ENCODE peak calls at places on chromosomes 7 and 10, in four cellular contexts. One of them, this sample, is unnamed. For H3K4me1, the result is how much of the 10 kb centered on the place peaks cover.

GRCh38 chr10:128722947-128723346 is 596.7 kb upstream of the MKI67 start:
- DNase-seq in neural progenitor cell: no peak
- DNase-seq in CD8-positive, alpha-beta T cell: no peak
- DNase-seq in upper lobe of left lung: no peak
- DNase-seq in this sample: no peak

GRCh38 chr7:156529982-156530381 is 110.6 kb upstream of the RNF32 start:
- DNase-seq in neural progenitor cell: no peak
- DNase-seq in CD8-positive, alpha-beta T cell: no peak
- DNase-seq in upper lobe of left lung: no peak
- DNase-seq in this sample: no peak

GRCh38 chr10:22823109-22823508 is 104.7 kb upstream of the ARMC3 start:
- DNase-seq in neural progenitor cell: no peak
- DNase-seq in upper lobe of left lung: no peak
- DNase-seq in CD8-positive, alpha-beta T cell: no peak
- DNase-seq in this sample: no peak

GRCh38 chr10:44071479-44071878 is 313.4 kb downstream of the CXCL12 start:
- DNase-seq in upper lobe of left lung: no peak
- DNase-seq in neural progenitor cell: no peak
- DNase-seq in CD8-positive, alpha-beta T cell: no peak
- DNase-seq in this sample: no peak

GRCh38 chr10:125878957-125879835 is 1.9 kb downstream of the DHX32 start:
- DNase-seq in CD8-positive, alpha-beta T cell: no peak
- DNase-seq in upper lobe of left lung: no peak
- DNase-seq in neural progenitor cell: no peak
- DNase-seq in this sample: no peak

GRCh38 chr7:13336227-13336626 is 648.8 kb downstream of the ARL4A start:
- DNase-seq in neural progenitor cell: no peak
- DNase-seq in CD8-positive, alpha-beta T cell: no peak
- DNase-seq in upper lobe of left lung: no peak
- DNase-seq in this sample: no peak

GRCh38 chr7:121430558-121430957 is 34.5 kb upstream of the FAM3C start:
- DNase-seq in upper lobe of left lung: no peak
- DNase-seq in neural progenitor cell: no peak
- DNase-seq in CD8-positive, alpha-beta T cell: no peak
- DNase-seq in this sample: no peak

GRCh38 chr10:27741173-27742091 is 4.2 kb downstream of the MKX start:
- DNase-seq in upper lobe of left lung: peak
- DNase-seq in neural progenitor cell: peak
- DNase-seq in CD8-positive, alpha-beta T cell: no peak
- DNase-seq in this sample: no peak

GRCh38 chr10:74297389-74298080 is 146.5 kb downstream of the ADK start:
- DNase-seq in upper lobe of left lung: no peak
- DNase-seq in neural progenitor cell: no peak
- DNase-seq in CD8-positive, alpha-beta T cell: no peak
- DNase-seq in this sample: no peak

GRCh38 chr10:102656791-102657371 is 12.6 kb downstream of the TRIM8 start:
- DNase-seq in upper lobe of left lung: peak
- DNase-seq in neural progenitor cell: no peak
- DNase-seq in CD8-positive, alpha-beta T cell: no peak
- DNase-seq in this sample: no peak

GRCh38 chr10:74824184-74825032 is 2.0 kb upstream of the KAT6B start:
- DNase-seq in upper lobe of left lung: no peak
- DNase-seq in neural progenitor cell: peak
- DNase-seq in CD8-positive, alpha-beta T cell: peak
- DNase-seq in this sample: peak

GRCh38 chr7:157299613-157300405 is 37.0 kb upstream of the DNAJB6 start:
- DNase-seq in upper lobe of left lung: peak
- DNase-seq in CD8-positive, alpha-beta T cell: peak
- DNase-seq in neural progenitor cell: no peak
- DNase-seq in this sample: no peak

GRCh38 chr10:122323941-122324675 is 50.4 kb upstream of the PLEKHA1 start:
- DNase-seq in neural progenitor cell: no peak
- DNase-seq in upper lobe of left lung: no peak
- DNase-seq in CD8-positive, alpha-beta T cell: no peak
- DNase-seq in this sample: no peak

GRCh38 chr7:92421676-92422435 is 25.4 kb upstream of the GATAD1 start:
- DNase-seq in upper lobe of left lung: no peak
- DNase-seq in neural progenitor cell: no peak
- DNase-seq in CD8-positive, alpha-beta T cell: no peak
- DNase-seq in this sample: peak

GRCh38 chr10:11119843-11120242 is 102.2 kb downstream of the CELF2 start:
- DNase-seq in upper lobe of left lung: no peak
- DNase-seq in neural progenitor cell: no peak
- DNase-seq in CD8-positive, alpha-beta T cell: no peak
- DNase-seq in this sample: no peak

GRCh38 chr10:96720422-96721206 is at the start of gene PIK3AP1:
- DNase-seq in CD8-positive, alpha-beta T cell: peak
- DNase-seq in neural progenitor cell: peak
- DNase-seq in upper lobe of left lung: peak
- DNase-seq in this sample: peak

GRCh38 chr7:151626422-151627115 is 106.9 kb upstream of the RHEB start:
- DNase-seq in neural progenitor cell: peak
- DNase-seq in upper lobe of left lung: no peak
- DNase-seq in CD8-positive, alpha-beta T cell: peak
- DNase-seq in this sample: peak

GRCh38 chr10:69004821-69005220 is 16.2 kb downstream of the KIFBP start:
- DNase-seq in neural progenitor cell: peak
- DNase-seq in CD8-positive, alpha-beta T cell: no peak
- DNase-seq in upper lobe of left lung: no peak
- DNase-seq in this sample: peak

GRCh38 chr7:42156957-42157721 is 79.9 kb downstream of the GLI3 start:
- DNase-seq in neural progenitor cell: no peak
- DNase-seq in upper lobe of left lung: no peak
- DNase-seq in CD8-positive, alpha-beta T cell: no peak
- DNase-seq in this sample: no peak

GRCh38 chr10:78332013-78332412 is 298.4 kb downstream of the RPS24 start:
- DNase-seq in upper lobe of left lung: no peak
- DNase-seq in CD8-positive, alpha-beta T cell: no peak
- DNase-seq in neural progenitor cell: no peak
- DNase-seq in this sample: no peak

GRCh38 chr7:1890289-1891235 is 220.5 kb downstream of the ELFN1 start:
- DNase-seq in upper lobe of left lung: peak
- DNase-seq in neural progenitor cell: no peak
- DNase-seq in CD8-positive, alpha-beta T cell: no peak
- DNase-seq in this sample: no peak

GRCh38 chr10:2958659-2959058 is 108.7 kb upstream of the PFKP start:
- DNase-seq in upper lobe of left lung: no peak
- DNase-seq in CD8-positive, alpha-beta T cell: no peak
- DNase-seq in neural progenitor cell: no peak
- DNase-seq in this sample: no peak

DNA sequence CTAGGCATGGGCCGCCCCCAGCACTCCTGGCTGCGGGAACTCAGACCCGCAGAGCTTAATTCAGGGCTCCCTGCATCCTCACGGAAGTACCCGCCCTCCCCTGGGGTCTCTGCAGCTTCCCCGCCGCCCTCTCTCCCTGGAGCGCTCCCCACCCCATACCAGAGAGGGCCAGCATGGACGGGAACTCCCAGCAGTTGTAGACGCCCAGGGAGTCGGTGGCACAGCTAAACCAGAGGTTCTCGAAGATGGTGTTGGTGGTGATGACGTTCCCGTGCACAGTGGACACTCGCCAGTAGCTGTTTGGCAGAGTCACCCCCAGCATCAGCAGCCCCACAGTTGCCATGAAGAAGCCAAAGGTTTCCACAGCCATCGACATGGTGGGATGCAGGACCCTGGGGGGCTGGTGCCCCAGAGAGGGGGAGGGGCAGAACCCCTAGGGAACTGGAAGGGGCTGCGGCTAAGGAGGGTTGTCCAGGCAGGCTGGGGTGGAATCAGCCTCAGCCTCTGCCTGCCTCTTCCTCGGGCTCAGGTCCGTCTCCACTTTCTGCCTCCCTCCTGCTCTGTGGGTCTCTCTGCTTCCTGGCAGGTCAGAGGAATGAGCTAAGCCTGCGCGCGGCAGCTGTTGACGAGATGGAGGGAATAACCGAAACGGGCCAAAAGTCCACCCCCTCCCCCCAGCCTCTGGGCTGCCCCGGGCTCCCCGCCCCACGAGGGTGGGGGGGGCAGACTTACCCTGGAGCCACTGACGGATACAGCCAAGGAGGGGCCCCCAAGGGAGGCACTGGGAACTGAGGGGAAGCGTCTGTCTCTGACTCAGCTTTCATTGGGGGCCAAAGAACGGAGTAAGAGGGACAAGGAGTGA is at the start of gene CLDN15:
- DNase-seq in upper lobe of left lung: peak
- DNase-seq in CD8-positive, alpha-beta T cell: no peak
- DNase-seq in neural progenitor cell: no peak
- DNase-seq in this sample: peak
- H3K4me1 ChIP-seq in upper lobe of left lung: under half
- H3K4me1 ChIP-seq in CD8-positive, alpha-beta T cell: under half
- H3K4me1 ChIP-seq in neural progenitor cell: under half
- H3K4me1 ChIP-seq in this sample: under half

GRCh38 chr10:114940735-114941134 is 2.7 kb downstream of the TRUB1 start:
- DNase-seq in neural progenitor cell: no peak
- DNase-seq in CD8-positive, alpha-beta T cell: no peak
- DNase-seq in upper lobe of left lung: no peak
- DNase-seq in this sample: no peak

GRCh38 chr10:114937962-114938817 is at the start of gene TRUB1:
- DNase-seq in neural progenitor cell: peak
- DNase-seq in CD8-positive, alpha-beta T cell: peak
- DNase-seq in upper lobe of left lung: peak
- DNase-seq in this sample: peak

GRCh38 chr10:114938818-114939193 is 811 bp downstream of the TRUB1 start:
- DNase-seq in CD8-positive, alpha-beta T cell: no peak
- DNase-seq in upper lobe of left lung: no peak
- DNase-seq in neural progenitor cell: no peak
- DNase-seq in this sample: no peak

DNA sequence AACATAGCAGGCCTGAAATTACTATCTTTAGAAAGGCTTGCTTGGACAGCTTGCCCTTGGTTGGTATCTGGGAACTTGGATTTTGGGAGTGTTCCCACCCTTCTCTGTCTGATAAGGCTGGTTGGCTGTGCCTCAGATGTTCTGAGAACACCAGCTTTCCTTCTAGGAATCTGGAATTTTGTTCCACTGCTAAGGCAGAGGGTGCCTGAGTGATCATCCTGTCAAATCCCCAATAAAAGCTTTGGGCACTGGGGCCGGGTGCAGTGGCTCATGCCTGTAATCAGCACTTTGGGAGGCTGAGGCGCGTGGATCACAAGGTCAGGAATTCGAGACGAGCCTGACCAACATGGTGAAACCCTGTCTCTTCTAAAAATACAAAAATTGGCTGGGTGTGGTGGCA is 5.0 kb downstream of the TRUB1 start:
- DNase-seq in upper lobe of left lung: no peak
- DNase-seq in neural progenitor cell: no peak
- DNase-seq in CD8-positive, alpha-beta T cell: no peak
- DNase-seq in this sample: no peak
- H3K4me1 ChIP-seq in upper lobe of left lung: under half
- H3K4me1 ChIP-seq in neural progenitor cell: under half
- H3K4me1 ChIP-seq in CD8-positive, alpha-beta T cell: under half
- H3K4me1 ChIP-seq in this sample: under half

DNA sequence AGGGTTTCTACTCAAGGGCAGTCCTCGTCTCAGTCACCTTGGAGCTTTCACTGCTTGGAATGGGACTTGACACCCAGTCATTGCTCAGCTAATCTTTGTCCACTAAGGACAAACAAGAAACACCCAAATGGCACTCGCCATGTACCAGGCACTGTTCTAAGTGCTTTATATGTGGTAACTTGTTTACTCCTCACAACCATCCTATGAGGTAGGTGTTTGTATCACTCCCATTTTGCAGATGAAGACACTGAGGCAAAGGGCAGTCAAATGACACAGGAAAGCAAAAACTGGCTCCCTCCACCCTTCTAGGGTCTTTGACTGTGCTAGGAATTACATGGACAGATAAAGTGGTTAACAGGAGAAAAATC is 24.7 kb downstream of the DNAJB12 start:
- DNase-seq in neural progenitor cell: no peak
- DNase-seq in CD8-positive, alpha-beta T cell: no peak
- DNase-seq in upper lobe of left lung: no peak
- DNase-seq in this sample: no peak
- H3K4me1 ChIP-seq in neural progenitor cell: half or more
- H3K4me1 ChIP-seq in CD8-positive, alpha-beta T cell: half or more
- H3K4me1 ChIP-seq in upper lobe of left lung: half or more
- H3K4me1 ChIP-seq in this sample: half or more

GRCh38 chr10:14656052-14656451 is 118.6 kb downstream of the FAM107B start:
- DNase-seq in CD8-positive, alpha-beta T cell: no peak
- DNase-seq in upper lobe of left lung: no peak
- DNase-seq in neural progenitor cell: no peak
- DNase-seq in this sample: no peak
- H3K4me1 ChIP-seq in CD8-positive, alpha-beta T cell: under half
- H3K4me1 ChIP-seq in upper lobe of left lung: under half
- H3K4me1 ChIP-seq in neural progenitor cell: under half
- H3K4me1 ChIP-seq in this sample: under half

DNA sequence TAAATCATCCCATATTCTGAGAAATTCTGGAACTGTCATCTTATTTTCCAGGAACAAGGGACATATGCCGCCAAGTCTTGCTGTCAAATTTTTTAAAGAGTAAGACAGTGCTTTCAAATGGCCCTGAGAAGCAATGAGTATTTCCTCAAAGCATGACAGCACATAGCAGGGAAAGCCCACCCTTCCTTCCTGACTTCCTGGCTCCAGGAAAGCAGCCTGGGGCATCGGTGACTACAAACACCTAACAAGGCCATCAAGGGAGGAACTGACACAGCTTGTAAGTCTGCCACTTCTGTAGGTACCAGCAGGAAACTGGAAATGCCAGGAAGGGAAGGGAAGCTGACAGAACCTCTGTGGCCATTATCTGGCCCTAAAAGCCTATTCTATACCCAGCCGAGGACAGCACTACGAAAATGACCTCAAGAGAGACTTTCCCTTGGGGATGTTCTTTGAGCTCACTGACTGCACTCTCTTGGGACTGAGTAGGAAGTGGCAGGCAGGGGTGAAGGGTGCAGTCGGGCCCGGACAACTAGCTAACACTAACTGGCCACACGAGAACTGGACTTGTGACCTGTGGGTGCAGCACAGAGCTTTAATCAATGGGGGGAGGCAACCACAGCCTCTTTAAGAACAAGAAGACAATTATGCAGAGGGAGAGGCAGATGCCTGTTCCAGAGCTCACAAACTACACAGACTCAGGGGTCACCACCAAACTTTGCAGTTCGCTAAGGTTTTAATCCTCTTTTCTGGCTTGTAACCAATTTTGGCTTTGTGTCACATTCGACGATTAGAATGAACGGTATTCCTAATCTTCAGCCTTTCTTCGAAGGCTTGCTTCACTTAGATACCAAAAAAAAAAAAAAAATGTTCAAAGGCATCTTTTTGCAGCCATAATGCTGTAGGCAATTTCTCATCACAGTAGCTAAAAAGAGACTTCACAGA is 52.0 kb downstream of the GRB10 start:
- DNase-seq in neural progenitor cell: peak
- DNase-seq in upper lobe of left lung: no peak
- DNase-seq in CD8-positive, alpha-beta T cell: no peak
- DNase-seq in this sample: no peak
- H3K4me1 ChIP-seq in neural progenitor cell: under half
- H3K4me1 ChIP-seq in upper lobe of left lung: under half
- H3K4me1 ChIP-seq in CD8-positive, alpha-beta T cell: under half
- H3K4me1 ChIP-seq in this sample: under half

DNA sequence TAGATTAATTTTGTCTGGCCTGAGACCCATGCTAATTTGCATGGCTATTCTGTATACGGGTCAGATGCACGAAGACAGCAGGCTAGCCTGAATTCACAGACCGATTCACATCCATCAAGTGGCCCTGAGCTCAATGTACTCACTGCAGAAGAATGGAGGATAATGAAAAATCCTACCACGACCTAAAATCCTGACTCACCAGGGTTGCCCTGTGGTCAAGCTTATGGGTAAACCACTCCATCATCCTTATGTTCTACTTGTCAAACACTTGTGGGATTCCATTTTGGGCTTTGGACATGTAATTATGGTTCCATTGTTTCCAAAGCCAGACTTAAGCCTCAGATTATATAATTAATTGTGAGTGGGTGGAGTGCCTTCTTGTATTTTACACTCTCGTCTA is 110.4 kb upstream of the ZNF438 start:
- DNase-seq in neural progenitor cell: no peak
- DNase-seq in upper lobe of left lung: no peak
- DNase-seq in CD8-positive, alpha-beta T cell: no peak
- DNase-seq in this sample: peak
- H3K4me1 ChIP-seq in neural progenitor cell: under half
- H3K4me1 ChIP-seq in upper lobe of left lung: under half
- H3K4me1 ChIP-seq in CD8-positive, alpha-beta T cell: under half
- H3K4me1 ChIP-seq in this sample: under half

This sample was measured in SJCRH30.